ENCODE peak calls at places on chromosomes 6 and 20, in nine cellular contexts. G is fibroblast of lung, X is heart left ventricle, V is uterus, O is cardiac muscle cell, J is adrenal gland, C is lung, D is IMR-90, I is left ventricle myocardium inferior. B is an unnamed sample.

GRCh38 chr20:32114305-32114960 is 4.9 kb downstream of the TM9SF4 start:
- DNase-seq in J (no peak), G (peak; percentile 39), X (no peak), D (no peak), I (no peak), O (no peak), C (no peak), V (no peak), B (no peak)

GRCh38 chr20:24616258-24617079 is 147.0 kb downstream of the SYNDIG1 start:
- DNase-seq in C (no peak), V (no peak), J (no peak), X (no peak), G (no peak), I (no peak), O (no peak), D (no peak), B (no peak)

GRCh38 chr6:7542065-7542877 is 800 bp downstream of the DSP start:
- DNase-seq in D (no peak), X (peak; percentile 34), V (no peak), C (no peak), I (peak; percentile 30), G (peak; percentile 19), O (no peak), J (peak; percentile 45), B (peak; percentile 68)

GRCh38 chr6:5190467-5190866 is 70.3 kb downstream of the LYRM4 start:
- DNase-seq in X (no peak), V (no peak), I (no peak), C (no peak), D (peak; percentile 98), O (peak; percentile 96), G (peak; percentile 95), J (peak; percentile 34), B (no peak)

GRCh38 chr20:16615199-16615598 is 42.0 kb upstream of the KIF16B start:
- DNase-seq in G (peak; percentile 60), X (peak; percentile 29), D (peak; percentile 92), I (no peak), C (no peak), V (no peak), O (peak; percentile 99), J (no peak), B (peak; percentile 40)

GRCh38 chr20:53322651-53323050 is 271.0 kb downstream of the ZNF217 start:
- DNase-seq in J (no peak), O (peak; percentile 2), D (no peak), X (no peak), C (no peak), I (no peak), G (peak; percentile 32), V (no peak), B (no peak)

GRCh38 chr6:154156135-154156948 is 117.3 kb downstream of the OPRM1 start:
- DNase-seq in C (peak; percentile 59), G (peak; percentile 30), V (peak; percentile 15), O (peak; percentile 57), I (no peak), D (peak; percentile 45), X (peak; percentile 34), J (peak; percentile 10), B (peak; percentile 54)

GRCh38 chr6:118968416-118968815 is 33.5 kb upstream of the MCM9 start:
- DNase-seq in I (no peak), O (peak; percentile 60), V (no peak), G (peak; percentile 8), D (peak; percentile 1), J (no peak), C (no peak), X (no peak), B (no peak)

GRCh38 chr20:2470051-2470431 is 548 bp downstream of the SNRPB start:
- DNase-seq in X (no peak), J (peak; percentile 60), O (peak; percentile 62), D (peak; percentile 55), C (no peak), V (peak; percentile 27), G (peak; percentile 68), I (no peak), B (peak; percentile 64)

GRCh38 chr6:108996208-108996607 is 98.4 kb downstream of the SESN1 start:
- DNase-seq in G (no peak), C (no peak), V (no peak), D (no peak), J (no peak), O (no peak), I (no peak), X (no peak), B (no peak)

GRCh38 chr6:131059486-131059885 is 3.6 kb downstream of the EPB41L2 start:
- DNase-seq in V (no peak), D (peak; percentile 73), G (peak; percentile 64), X (no peak), O (peak; percentile 42), I (no peak), J (no peak), C (no peak), B (no peak)

GRCh38 chr20:57851786-57852185 is 142.0 kb upstream of the PMEPA1 start:
- DNase-seq in V (no peak), O (no peak), D (no peak), G (peak; percentile 74), I (no peak), C (no peak), X (no peak), J (no peak), B (no peak)

GRCh38 chr6:170459451-170459850 is 93.7 kb downstream of the PSMB1 start:
- DNase-seq in G (peak; percentile 60), D (peak; percentile 68), I (no peak), O (peak; percentile 58), J (no peak), V (no peak), C (no peak), X (no peak), B (no peak)

DNA sequence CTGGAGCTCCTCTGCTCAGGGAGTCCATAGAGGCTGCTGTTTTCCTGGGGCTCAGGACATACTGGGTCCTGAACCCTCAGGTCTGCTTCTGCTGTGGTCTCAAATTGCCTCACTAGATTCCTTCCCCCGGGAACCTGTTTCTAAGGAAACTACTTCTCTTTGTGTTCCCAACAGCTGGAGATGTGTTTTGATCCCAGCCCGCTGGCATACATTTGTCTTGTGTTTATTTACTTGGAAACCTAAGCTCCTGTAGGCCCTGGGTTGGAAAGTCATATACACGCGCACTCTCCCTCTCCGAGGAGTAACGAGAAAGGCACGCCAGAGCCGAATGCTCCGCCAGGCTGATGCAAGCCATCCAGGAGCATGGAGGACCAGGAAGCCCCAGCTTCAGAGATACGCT is 222.8 kb downstream of the UST start:
- DNase-seq in J (no peak), V (no peak), G (peak; percentile 76), D (peak; percentile 95), O (peak; percentile 33), C (no peak), I (peak; percentile 29), X (peak; percentile 41), B (peak; percentile 63)
- TF ChIP-seq CTCF in J (no peak), V (no peak), G (no peak), D (no peak), O (no peak), C (no peak), I (no peak), X (no peak), B (no peak)

DNA sequence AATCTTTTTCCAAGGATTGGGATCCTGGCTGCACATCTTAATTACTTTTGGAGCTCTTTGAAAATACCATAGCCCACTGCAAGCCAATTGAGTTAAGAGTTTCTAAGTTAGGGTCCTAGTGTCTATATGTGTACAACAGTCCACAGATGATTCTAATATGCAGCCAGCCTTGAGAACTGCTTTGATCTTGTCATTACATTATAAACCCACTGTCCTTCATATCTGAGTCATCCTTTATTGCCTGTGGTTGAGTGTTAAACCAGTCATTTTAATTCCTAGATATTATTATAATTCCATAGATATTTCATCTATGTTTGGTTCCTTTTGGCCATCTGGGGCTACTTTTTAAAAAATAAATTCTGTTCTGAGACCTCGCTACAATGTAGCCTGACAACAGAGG is 24.1 kb downstream of the MCM8 start:
- DNase-seq in J (no peak), C (no peak), G (no peak), O (no peak), V (no peak), D (no peak), X (no peak), I (no peak), B (no peak)
- H3K36me3 ChIP-seq in J (no peaks in the 10 kb centered on the region), C (peaks cover 10% of the 10 kb centered on the region), G (no peaks in the 10 kb centered on the region), O (peaks cover 9% of the 10 kb centered on the region), V (no peaks in the 10 kb centered on the region), D (peaks cover 4% of the 10 kb centered on the region), X (peaks cover 22% of the 10 kb centered on the region), I (peaks cover 39% of the 10 kb centered on the region), B (no peaks in the 10 kb centered on the region)

GRCh38 chr20:59470521-59470920 is 133.8 kb upstream of the PHACTR3 start:
- DNase-seq in O (no peak), G (no peak), X (no peak), V (no peak), C (no peak), I (no peak), J (no peak), D (no peak), B (no peak)
- H3K4me1 ChIP-seq in O (no peaks in the 10 kb centered on the region), G (no peaks in the 10 kb centered on the region), X (no peaks in the 10 kb centered on the region), V (no peaks in the 10 kb centered on the region), C (no peaks in the 10 kb centered on the region), I (no peaks in the 10 kb centered on the region), J (no peaks in the 10 kb centered on the region), D (no peaks in the 10 kb centered on the region), B (no peaks in the 10 kb centered on the region)

DNA sequence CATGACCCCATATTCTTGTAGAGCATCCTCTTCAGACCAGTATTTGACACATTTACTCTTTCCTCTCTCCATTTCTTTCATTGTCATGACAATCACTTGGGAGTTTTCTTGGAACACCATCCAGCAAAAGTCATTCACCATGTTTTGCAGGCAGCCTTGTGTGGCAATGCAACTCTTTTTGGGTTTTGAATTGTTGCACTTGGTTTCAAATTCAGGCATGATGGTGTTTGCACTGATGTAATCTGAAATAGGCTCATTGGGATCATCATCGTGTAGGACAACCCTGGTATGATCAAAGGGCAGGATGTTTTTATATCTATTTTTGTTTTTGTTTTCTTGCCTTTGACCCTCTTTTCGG is 161.0 kb upstream of the TNFAIP3 start:
- DNase-seq in I (no peak), X (no peak), V (no peak), C (no peak), D (no peak), G (no peak), J (no peak), O (no peak), B (no peak)
- TF ChIP-seq CTCF in I (no peak), X (no peak), V (no peak), C (no peak), D (no peak), G (no peak), J (no peak), O (no peak), B (no peak)

GRCh38 chr6:134961366-134961765 is 11.5 kb upstream of the ALDH8A1 start:
- DNase-seq in C (no peak), D (no peak), O (no peak), J (no peak), X (no peak), I (no peak), G (no peak), V (no peak), B (no peak)
- H3K36me3 ChIP-seq in C (no peaks in the 10 kb centered on the region), D (peaks cover 7% of the 10 kb centered on the region), O (peaks cover 11% of the 10 kb centered on the region), J (peaks cover 11% of the 10 kb centered on the region), X (peaks cover 34% of the 10 kb centered on the region), I (peaks cover 74% of the 10 kb centered on the region), G (no peaks in the 10 kb centered on the region), V (no peaks in the 10 kb centered on the region), B (no peaks in the 10 kb centered on the region)

DNA sequence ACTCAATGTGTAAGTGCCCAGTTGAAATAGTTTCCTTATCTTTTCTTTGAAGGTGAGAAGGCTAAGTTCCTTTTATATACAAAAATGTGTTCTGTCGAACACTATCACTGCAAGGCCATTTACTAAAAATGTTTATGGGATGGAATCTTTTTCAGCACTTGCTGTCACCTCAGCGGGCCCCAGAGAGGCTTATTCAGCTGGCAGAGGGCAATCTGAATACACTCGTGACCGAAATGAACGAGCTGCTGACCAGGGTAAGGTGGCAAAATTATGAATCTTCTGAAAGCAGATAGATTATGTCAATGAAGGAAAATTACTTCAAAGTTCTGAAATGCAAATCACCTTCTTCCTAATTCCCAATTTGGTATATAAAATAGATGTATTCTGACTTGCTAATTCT is 340.2 kb downstream of the ARHGAP18 start:
- DNase-seq in X (no peak), C (no peak), V (no peak), D (no peak), O (no peak), G (no peak), I (no peak), J (no peak), B (no peak)
- H3K4me1 ChIP-seq in X (no peaks in the 10 kb centered on the region), C (no peaks in the 10 kb centered on the region), V (no peaks in the 10 kb centered on the region), D (no peaks in the 10 kb centered on the region), O (peaks cover 10% of the 10 kb centered on the region), G (no peaks in the 10 kb centered on the region), I (peaks cover 32% of the 10 kb centered on the region), J (no peaks in the 10 kb centered on the region), B (no peaks in the 10 kb centered on the region)